ENCODE peak calls at places on chromosomes 1 and 21, in eight cellular contexts. G is stomach, V is RPMI8226, I is MG63, M is NCI-H1436, S is RWPE1, A is cardiac muscle cell, E is lower leg skin. Y is an unnamed sample.

GRCh38 chr1:212514056-212514614 is 81.4 kb downstream of the NENF start:
- DNase-seq in I (peak), G (no peak), S (no peak), A (no peak), V (peak), M (no peak), E (no peak), Y (no peak)

GRCh38 chr1:38246955-38247952 is 200.7 kb upstream of the POU3F1 start:
- DNase-seq in G (no peak), V (no peak), A (no peak), I (peak), E (no peak), M (no peak), S (no peak), Y (no peak)

GRCh38 chr1:156846643-156847042 is 12.3 kb downstream of the INSRR start:
- DNase-seq in S (no peak), E (no peak), M (no peak), A (no peak), I (no peak), V (no peak), G (no peak), Y (no peak)

GRCh38 chr1:232459826-232460225 is 170.1 kb downstream of the SIPA1L2 start:
- DNase-seq in G (no peak), M (no peak), S (no peak), I (no peak), V (no peak), A (no peak), E (no peak), Y (no peak)

GRCh38 chr1:111857251-111857651 is 101.5 kb downstream of the DDX20 start:
- DNase-seq in E (no peak), I (no peak), G (no peak), V (no peak), S (no peak), A (no peak), M (no peak), Y (no peak)

GRCh38 chr21:43913928-43914327 is 48.9 kb downstream of the AGPAT3 start:
- DNase-seq in S (no peak), E (no peak), V (no peak), I (no peak), G (no peak), A (peak), M (no peak), Y (no peak)

GRCh38 chr1:50108497-50109073 is at the start of gene ELAVL4:
- DNase-seq in A (no peak), M (peak), G (no peak), I (no peak), E (no peak), V (no peak), S (no peak), Y (peak)

GRCh38 chr21:45542667-45543370 is 579 bp upstream of the SLC19A1 start:
- DNase-seq in G (peak), M (no peak), I (no peak), V (peak), A (no peak), S (peak), E (peak), Y (no peak)

GRCh38 chr1:161193561-161194235 is 5.2 kb downstream of the ADAMTS4 start:
- DNase-seq in I (peak), E (no peak), G (peak), A (no peak), S (no peak), V (no peak), M (no peak), Y (no peak)

GRCh38 chr1:45552309-45552708 is 1.7 kb downstream of the AKR1A1 start:
- DNase-seq in S (peak), I (no peak), V (peak), G (peak), E (no peak), A (no peak), M (peak), Y (peak)

GRCh38 chr1:204503913-204504519 is 9.4 kb upstream of the PIK3C2B start:
- DNase-seq in E (no peak), M (no peak), V (no peak), S (no peak), A (no peak), G (no peak), I (no peak), Y (no peak)

GRCh38 chr1:29469457-29469856 is 233.1 kb downstream of the PTPRU start:
- DNase-seq in I (peak), M (no peak), V (no peak), A (no peak), E (peak), S (no peak), G (no peak), Y (no peak)

GRCh38 chr1:206547104-206547503 is 39.8 kb downstream of the RASSF5 start:
- DNase-seq in V (no peak), A (no peak), M (no peak), I (no peak), E (no peak), G (no peak), S (no peak), Y (no peak)

GRCh38 chr21:16287060-16287459 is 557.3 kb downstream of the USP25 start:
- DNase-seq in G (no peak), E (no peak), I (no peak), V (no peak), A (no peak), M (no peak), S (no peak), Y (no peak)

GRCh38 chr21:16037386-16037785 is 307.6 kb downstream of the USP25 start:
- DNase-seq in A (no peak), M (no peak), S (no peak), V (no peak), I (no peak), E (no peak), G (no peak), Y (no peak)

GRCh38 chr1:26500488-26501175 is 28.4 kb downstream of the HMGN2 start:
- DNase-seq in V (peak), S (peak), A (peak), E (peak), M (peak), I (peak), G (peak), Y (peak)

GRCh38 chr1:188128761-188129160 is 1300.0 kb downstream of the PLA2G4A start:
- DNase-seq in S (no peak), E (no peak), G (no peak), M (no peak), A (no peak), V (no peak), I (no peak), Y (no peak)

GRCh38 chr21:31394309-31394708 is 50.2 kb upstream of the TIAM1 start:
- DNase-seq in S (no peak), I (no peak), M (no peak), E (no peak), A (no peak), G (no peak), V (no peak), Y (no peak)

GRCh38 chr1:52365091-52365745 is 787 bp downstream of the CC2D1B start:
- DNase-seq in I (peak), V (peak), M (no peak), G (peak), E (peak), A (peak), S (peak), Y (peak)

GRCh38 chr1:39230261-39231190 is 26.0 kb downstream of the MACF1 start:
- DNase-seq in V (peak), I (no peak), A (peak), S (no peak), E (no peak), M (no peak), G (no peak), Y (peak)

GRCh38 chr1:11180342-11180744 is 8.8 kb upstream of the ANGPTL7 start:
- DNase-seq in V (no peak), I (peak), S (no peak), M (no peak), A (no peak), G (no peak), E (no peak), Y (no peak)

GRCh38 chr1:235270625-235271024 is 57.4 kb downstream of the ARID4B start:
- DNase-seq in I (no peak), V (no peak), A (no peak), M (peak), G (no peak), E (no peak), S (no peak), Y (no peak)

GRCh38 chr1:11052839-11053757 is 6.1 kb upstream of the MASP2 start:
- DNase-seq in G (no peak), E (no peak), V (peak), S (no peak), A (no peak), M (no peak), I (no peak), Y (peak)

GRCh38 chr1:27380766-27381733 is 2.1 kb downstream of the CD164L2 start:
- DNase-seq in A (no peak), E (no peak), M (no peak), V (no peak), S (no peak), G (no peak), I (no peak), Y (no peak)

GRCh38 chr1:207966521-207966920 is 55.6 kb upstream of the CD34 start:
- DNase-seq in G (no peak), M (no peak), A (no peak), I (no peak), E (no peak), V (no peak), S (no peak), Y (no peak)

GRCh38 chr1:152497273-152497672 is 13.3 kb upstream of the LCE5A start:
- DNase-seq in V (peak), A (no peak), M (no peak), E (no peak), G (no peak), I (peak), S (no peak), Y (no peak)

GRCh38 chr1:203644661-203645510 is 18.3 kb downstream of the ATP2B4 start:
- DNase-seq in M (no peak), V (no peak), I (peak), G (no peak), A (peak), E (no peak), S (peak), Y (no peak)